ENCODE peak calls at places on chromosomes 6 and 20, in seven cellular contexts. U, B, T, I, R, E and Q are unnamed samples. For H3K4me1, the result is how much of the 10 kb centered on the place peaks cover.

GRCh38 chr6:1622220-1622841 is 12.6 kb downstream of the FOXC1 start:
- DNase-seq in U (no peak), B (no peak), T (no peak), I (peak), R (peak), E (no peak), Q (no peak)

GRCh38 chr20:37194616-37195015 is 15.3 kb upstream of the MROH8 start:
- DNase-seq in U (no peak), B (no peak), T (no peak), I (no peak), R (no peak), E (no peak), Q (no peak)

GRCh38 chr6:8175046-8175777 is 72.9 kb upstream of the EEF1E1 start:
- DNase-seq in U (no peak), B (peak), T (no peak), I (no peak), R (no peak), E (no peak), Q (no peak)

GRCh38 chr6:157613011-157613522 is 210.0 kb upstream of the SNX9 start:
- DNase-seq in U (no peak), B (peak), T (no peak), I (no peak), R (no peak), E (no peak), Q (peak)

GRCh38 chr6:106910999-106911949 is 63.3 kb downstream of the CD24 start:
- DNase-seq in U (no peak), B (peak), T (no peak), I (no peak), R (no peak), E (no peak), Q (no peak)

GRCh38 chr6:14455442-14455841 is 337.9 kb downstream of the CD83 start:
- DNase-seq in U (no peak), B (no peak), T (no peak), I (no peak), R (no peak), E (no peak), Q (peak)

GRCh38 chr6:163944897-163945296 is 530.4 kb downstream of the QKI start:
- DNase-seq in U (no peak), B (no peak), T (no peak), I (peak), R (no peak), E (no peak), Q (no peak)

GRCh38 chr20:7459123-7459522 is 481.1 kb downstream of the HAO1 start:
- DNase-seq in U (no peak), B (no peak), T (no peak), I (no peak), R (no peak), E (no peak), Q (peak)

GRCh38 chr20:44756011-44756688 is 10.5 kb downstream of the KCNK15 start:
- DNase-seq in U (no peak), B (no peak), T (no peak), I (no peak), R (no peak), E (no peak), Q (no peak)

GRCh38 chr6:165906-166305 is 126.4 kb upstream of the DUSP22 start:
- DNase-seq in U (no peak), B (no peak), T (no peak), I (no peak), R (no peak), E (no peak), Q (no peak)

GRCh38 chr6:56618050-56618449 is 24.6 kb downstream of the DST start:
- DNase-seq in U (no peak), B (no peak), T (no peak), I (no peak), R (no peak), E (no peak), Q (no peak)

GRCh38 chr6:136723780-136724179 is 68.5 kb downstream of the MAP3K5 start:
- DNase-seq in U (no peak), B (no peak), T (peak), I (no peak), R (no peak), E (no peak), Q (peak)

DNA sequence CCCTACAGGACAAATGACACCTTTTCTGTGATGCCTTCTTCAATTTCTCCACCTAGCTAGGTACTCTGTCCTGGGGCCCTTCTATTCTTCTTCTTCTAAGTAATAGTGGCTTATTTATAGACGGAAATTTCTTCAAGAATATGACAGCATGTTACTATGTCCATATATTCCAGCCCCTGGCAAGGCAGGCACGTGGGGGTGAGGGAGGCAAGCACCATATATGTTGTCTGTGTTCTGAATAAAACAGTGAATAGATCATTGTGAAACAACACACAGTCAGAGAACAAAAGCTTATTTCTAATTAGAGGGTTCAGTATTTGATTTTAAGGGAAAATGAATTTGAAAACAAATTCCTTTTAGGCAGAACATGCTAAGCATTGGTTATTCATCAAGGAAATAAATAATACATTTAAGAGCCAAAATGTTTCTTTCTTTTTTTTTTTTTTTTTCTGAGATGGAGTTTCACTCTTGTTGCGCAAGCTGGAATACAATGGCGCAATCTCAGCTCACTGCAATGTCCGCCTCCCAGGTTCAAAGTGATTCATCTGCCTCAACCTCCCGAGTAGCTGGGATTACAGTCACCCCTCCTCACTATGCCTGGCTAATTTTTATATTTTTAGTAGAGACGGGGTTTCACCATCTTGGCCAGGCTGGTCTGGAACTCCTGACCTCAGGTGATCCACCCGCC is 6.2 kb downstream of the HEBP2 start:
- DNase-seq in U (no peak), B (peak), T (peak), I (no peak), R (no peak), E (no peak), Q (peak)
- H3K4me1 ChIP-seq in U (under half), B (under half), T (under half), I (under half), R (under half), E (under half), Q (under half)

GRCh38 chr20:63782051-63782471 is 42.5 kb downstream of the SLC2A4RG start:
- DNase-seq in U (no peak), B (no peak), T (no peak), I (no peak), R (no peak), E (no peak), Q (no peak)
- TF ChIP-seq CTCF in U (no peak), B (no peak), T (no peak), I (no peak), R (no peak), E (no peak), Q (no peak)

DNA sequence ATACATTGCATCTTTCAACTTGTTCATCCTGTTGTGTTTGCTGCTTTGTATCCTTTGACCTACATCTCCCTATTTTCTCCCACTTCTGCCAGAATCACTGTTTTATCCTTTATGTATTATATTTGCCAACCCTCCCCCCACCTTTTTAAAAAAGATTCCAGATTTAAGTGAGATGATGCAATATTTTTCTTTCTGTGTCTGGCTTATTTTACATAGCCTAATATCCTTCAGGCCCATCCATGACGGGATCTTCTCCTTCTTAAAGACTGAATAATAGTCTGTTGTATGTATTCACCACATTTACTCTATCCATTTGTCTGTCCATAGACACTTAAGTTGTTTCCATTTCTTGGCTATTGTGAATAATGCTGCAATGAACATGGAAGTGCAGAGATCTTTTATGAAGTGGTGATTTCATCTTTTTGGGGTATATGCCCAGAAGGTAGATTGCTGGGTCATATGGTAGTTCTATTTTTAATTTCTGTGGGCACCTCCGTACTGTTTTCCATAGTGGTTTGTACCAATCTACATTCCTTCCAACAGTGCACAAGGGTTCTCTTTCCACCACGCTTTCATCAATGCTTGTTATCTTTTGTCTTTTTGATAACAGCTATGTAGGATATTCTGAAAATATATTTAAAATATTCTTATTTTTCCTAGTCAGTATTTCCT is 181.0 kb downstream of the CDKAL1 start:
- DNase-seq in U (no peak), B (no peak), T (no peak), I (no peak), R (no peak), E (no peak), Q (no peak)
- H3K4me1 ChIP-seq in U (under half), B (under half), T (under half), I (under half), R (under half), E (under half), Q (under half)

GRCh38 chr20:59428441-59429205 is 128.2 kb downstream of the EDN3 start:
- DNase-seq in U (no peak), B (peak), T (no peak), I (no peak), R (no peak), E (no peak), Q (no peak)
- TF ChIP-seq CTCF in U (no peak), B (peak), T (no peak), I (no peak), R (no peak), E (no peak), Q (no peak)

DNA sequence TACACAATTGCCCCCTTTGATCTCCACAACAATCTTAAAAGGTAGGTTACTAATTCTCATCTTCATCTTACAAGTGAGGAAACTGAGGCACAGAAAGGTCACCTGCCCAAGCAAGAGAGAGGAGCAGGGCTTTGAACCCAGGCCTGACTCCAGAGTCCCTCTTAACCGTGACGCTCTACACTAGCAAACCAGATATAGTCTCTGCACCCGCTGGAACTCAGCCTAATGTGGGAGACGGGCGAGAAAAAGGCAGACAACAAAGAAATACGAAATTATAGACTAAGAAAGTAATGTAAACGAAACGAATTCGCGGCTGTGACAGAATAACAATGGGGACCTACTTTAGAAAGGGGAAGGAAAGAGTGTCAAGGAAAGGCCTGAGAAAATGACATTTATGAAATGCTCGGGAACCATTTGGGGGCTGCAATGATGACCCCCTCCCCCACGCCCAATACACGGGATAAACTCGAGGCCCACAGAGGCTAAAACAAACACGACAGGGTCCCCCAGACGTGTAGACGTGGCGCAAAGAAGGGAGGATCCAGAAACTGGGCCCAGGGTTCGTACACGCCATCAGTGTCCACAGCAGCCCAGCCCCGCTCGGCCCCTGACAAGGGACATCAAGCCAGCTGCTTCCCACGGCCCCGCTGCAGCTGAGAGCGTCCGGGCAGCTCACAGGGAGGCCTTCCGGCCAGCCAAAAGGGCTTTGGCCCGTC is 641 bp downstream of the TRPC4AP start:
- DNase-seq in U (peak), B (no peak), T (no peak), I (peak), R (no peak), E (no peak), Q (peak)
- H3K4me1 ChIP-seq in U (under half), B (under half), T (half or more), I (under half), R (under half), E (under half), Q (under half)